ENCODE peak calls at places on chromosome 17, in six cellular contexts. B, Z, M, G, O and E are unnamed samples.

GRCh38 chr17:65485388-65486299 is 75.8 kb downstream of the AXIN2 start:
- DNase-seq in B (peak; percentile 33), Z (peak; percentile 96), M (peak; percentile 18), G (no peak), O (no peak), E (no peak)

GRCh38 chr17:65018612-65019290 is 37.8 kb downstream of the GNA13 start:
- DNase-seq in B (no peak), Z (peak; percentile 43), M (peak; percentile 7), G (no peak), O (no peak), E (no peak)

GRCh38 chr17:36464765-36465088 is 21.8 kb upstream of the ZNHIT3 start:
- DNase-seq in B (no peak), Z (no peak), M (no peak), G (no peak), O (no peak), E (no peak)

GRCh38 chr17:6443692-6444572 is at the start of gene PIMREG:
- DNase-seq in B (peak; percentile 95), Z (peak; percentile 82), M (peak; percentile 85), G (peak; percentile 34), O (peak; percentile 97), E (peak; percentile 83)

GRCh38 chr17:15289285-15290185 is 24.4 kb upstream of the PMP22 start:
- DNase-seq in B (no peak), Z (peak; percentile 39), M (peak; percentile 79), G (no peak), O (no peak), E (no peak)

GRCh38 chr17:75487351-75488070 is 27.8 kb downstream of the CASKIN2 start:
- DNase-seq in B (peak; percentile 70), Z (no peak), M (no peak), G (peak; percentile 92), O (peak; percentile 79), E (peak; percentile 36)

GRCh38 chr17:27495460-27495859 is 39.2 kb downstream of the KSR1 start:
- DNase-seq in B (no peak), Z (no peak), M (no peak), G (no peak), O (no peak), E (no peak)

GRCh38 chr17:63117431-63117830 is 151.4 kb downstream of the TANC2 start:
- DNase-seq in B (no peak), Z (no peak), M (no peak), G (no peak), O (no peak), E (no peak)

GRCh38 chr17:82603981-82604448 is 44.2 kb downstream of the WDR45B start:
- DNase-seq in B (peak; percentile 79), Z (no peak), M (peak; percentile 46), G (peak; percentile 33), O (peak; percentile 60), E (no peak)

GRCh38 chr17:66580178-66580577 is 254.7 kb upstream of the CACNG5 start:
- DNase-seq in B (peak; percentile 37), Z (peak; percentile 59), M (peak; percentile 28), G (no peak), O (no peak), E (no peak)

GRCh38 chr17:5669191-5669590 is 84.9 kb upstream of the NLRP1 start:
- DNase-seq in B (no peak), Z (no peak), M (no peak), G (no peak), O (no peak), E (no peak)

GRCh38 chr17:43449470-43450202 is 34.1 kb upstream of the DHX8 start:
- DNase-seq in B (no peak), Z (no peak), M (no peak), G (no peak), O (no peak), E (no peak)

GRCh38 chr17:2176484-2177175 is 121.7 kb downstream of the HIC1 start:
- DNase-seq in B (peak; percentile 73), Z (no peak), M (no peak), G (no peak), O (no peak), E (no peak)

GRCh38 chr17:81551458-81552243 is 502 bp downstream of the FAAP100 start:
- DNase-seq in B (no peak), Z (no peak), M (peak; percentile 44), G (peak; percentile 26), O (no peak), E (no peak)

GRCh38 chr17:78422267-78422605 is 43.8 kb downstream of the PGS1 start:
- DNase-seq in B (no peak), Z (no peak), M (no peak), G (no peak), O (no peak), E (no peak)
- TF ChIP-seq CTCF in B (peak; percentile 6), Z (no peak), M (no peak), G (no peak), O (no peak), E (no peak)

GRCh38 chr17:77286641-77287431 is 146.1 kb downstream of the SEC14L1 start:
- DNase-seq in B (peak; percentile 68), Z (no peak), M (no peak), G (no peak), O (no peak), E (no peak)
- TF ChIP-seq CTCF in B (no peak), Z (no peak), M (no peak), G (no peak), O (no peak), E (no peak)

GRCh38 chr17:61770043-61770442 is 93.3 kb downstream of the BRIP1 start:
- DNase-seq in B (no peak), Z (no peak), M (no peak), G (no peak), O (no peak), E (no peak)
- TF ChIP-seq CTCF in B (no peak), Z (no peak), M (no peak), G (no peak), O (no peak), E (no peak)

GRCh38 chr17:68431661-68432071 is 25.6 kb downstream of the WIPI1 start:
- DNase-seq in B (no peak), Z (no peak), M (peak; percentile 43), G (peak; percentile 61), O (no peak), E (no peak)

GRCh38 chr17:68431045-68431608 is 26.2 kb downstream of the WIPI1 start:
- DNase-seq in B (no peak), Z (no peak), M (no peak), G (no peak), O (no peak), E (no peak)

GRCh38 chr17:68433911-68434503 is 23.3 kb downstream of the WIPI1 start:
- DNase-seq in B (no peak), Z (no peak), M (no peak), G (no peak), O (no peak), E (no peak)

GRCh38 chr17:68433211-68433610 is 24.1 kb downstream of the WIPI1 start:
- DNase-seq in B (no peak), Z (no peak), M (no peak), G (no peak), O (no peak), E (no peak)

GRCh38 chr17:68432086-68432864 is 25.0 kb downstream of the WIPI1 start:
- DNase-seq in B (no peak), Z (no peak), M (no peak), G (no peak), O (no peak), E (no peak)
- TF ChIP-seq CTCF in B (no peak), Z (no peak), M (no peak), G (no peak), O (no peak), E (no peak)

DNA sequence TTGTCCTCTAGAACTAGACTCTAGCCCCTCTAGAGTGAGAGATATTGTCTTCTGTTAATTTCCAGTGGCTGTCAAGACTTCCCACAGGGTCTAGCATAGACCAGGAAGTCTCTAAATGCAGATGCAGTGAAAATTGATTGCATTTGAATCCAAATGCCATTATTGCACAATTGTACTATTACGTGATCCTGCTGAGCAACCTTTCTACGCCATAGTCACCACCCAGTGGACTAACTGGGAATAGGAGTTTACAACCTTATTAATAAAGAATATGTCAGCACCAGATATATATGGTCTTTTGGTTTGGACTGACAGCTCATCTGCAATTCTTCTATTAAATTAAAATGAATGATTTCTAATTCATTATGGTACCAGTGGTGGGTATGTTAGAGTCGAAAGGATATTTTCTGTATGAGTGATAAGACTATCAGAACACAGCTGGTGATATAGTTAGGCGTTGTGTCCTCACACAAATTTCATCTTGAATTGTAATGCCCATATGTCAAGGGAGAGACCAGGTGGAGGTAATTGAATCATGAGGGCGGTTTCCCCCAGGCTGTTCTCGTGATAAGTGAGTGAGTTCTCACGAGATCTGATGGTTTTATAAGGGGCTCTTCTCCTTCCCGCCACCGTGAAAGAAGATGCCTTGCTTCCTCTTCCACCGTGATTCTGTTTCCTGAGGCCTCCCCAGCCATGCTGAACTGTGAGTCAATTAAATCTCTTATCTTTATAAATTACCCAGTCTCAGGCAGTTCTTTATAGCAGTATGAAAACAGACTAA is 138.9 kb upstream of the CA10 start:
- DNase-seq in B (no peak), Z (no peak), M (peak; percentile 1), G (peak; percentile 53), O (no peak), E (no peak)
- TF ChIP-seq CTCF in B (no peak), Z (no peak), M (no peak), G (no peak), O (no peak), E (no peak)

DNA sequence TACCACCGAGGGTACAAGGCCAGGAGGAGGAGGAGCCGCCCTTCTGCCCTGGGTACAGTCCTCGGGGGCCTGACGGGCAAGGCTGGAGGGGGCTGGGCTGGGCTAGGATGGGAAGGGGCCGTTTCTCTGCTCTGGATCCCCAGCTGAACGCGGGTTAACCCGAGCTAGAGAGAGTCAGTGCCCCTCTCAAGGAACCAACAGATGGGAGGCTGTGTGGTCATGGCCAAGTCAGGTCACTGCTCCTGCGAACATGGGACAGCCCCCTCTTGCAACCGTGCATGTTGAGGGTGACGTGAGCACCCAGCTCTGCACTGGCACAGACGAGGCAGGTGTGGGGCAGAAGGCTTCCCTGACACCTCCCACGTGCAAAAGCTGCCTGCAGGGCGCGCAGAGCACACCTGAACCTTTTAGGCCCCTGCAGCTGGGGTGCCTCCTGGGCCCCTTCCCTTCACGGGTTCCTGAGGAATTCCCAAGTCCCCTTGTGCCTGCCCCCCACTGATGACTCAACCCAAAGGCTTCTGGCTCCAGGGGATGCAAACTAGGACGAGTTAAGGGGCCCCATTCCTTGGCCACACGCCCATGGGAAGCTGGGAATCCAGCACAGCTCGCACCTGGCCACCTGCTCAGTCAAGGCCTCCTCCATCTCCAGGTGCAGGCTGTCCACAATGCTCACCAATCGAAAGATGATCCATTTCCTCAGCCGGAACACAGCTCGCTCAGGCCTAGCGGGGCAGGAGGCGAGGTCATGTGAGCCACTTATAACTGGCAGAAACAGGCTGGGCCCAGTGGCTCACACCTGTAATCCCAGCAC is 6.3 kb downstream of the MYBBP1A start:
- DNase-seq in B (peak; percentile 16), Z (no peak), M (no peak), G (no peak), O (no peak), E (no peak)
- TF ChIP-seq CTCF in B (no peak), Z (no peak), M (no peak), G (no peak), O (no peak), E (no peak)